ENCODE peak calls at places on chromosomes 2 and 18, in nine cellular contexts. One of them, this sample, is unnamed. For H3K27me3 and H3K36me3, the result is how much of the 10 kb centered on the place peaks cover.

GRCh38 chr2:98571796-98572195 is 36.5 kb downstream of the COA5 start:
- DNase-seq in K562: no peak
- DNase-seq in brain microvascular endothelial cell: no peak
- DNase-seq in SK-N-SH: no peak
- DNase-seq in heart right ventricle: no peak
- DNase-seq in MM.1S: no peak
- DNase-seq in ovary: no peak
- DNase-seq in heart left ventricle: no peak
- DNase-seq in CD8-positive, alpha-beta T cell: no peak
- DNase-seq in this sample: no peak

GRCh38 chr18:3748081-3748480 is 298.1 kb downstream of the TGIF1 start:
- DNase-seq in K562: no peak
- DNase-seq in MM.1S: no peak
- DNase-seq in heart right ventricle: no peak
- DNase-seq in brain microvascular endothelial cell: no peak
- DNase-seq in SK-N-SH: no peak
- DNase-seq in CD8-positive, alpha-beta T cell: no peak
- DNase-seq in ovary: no peak
- DNase-seq in heart left ventricle: no peak
- DNase-seq in this sample: no peak

GRCh38 chr2:130828461-130828860 is 8.3 kb upstream of the ARHGEF4 start:
- DNase-seq in K562: no peak
- DNase-seq in brain microvascular endothelial cell: no peak
- DNase-seq in CD8-positive, alpha-beta T cell: no peak
- DNase-seq in SK-N-SH: no peak
- DNase-seq in ovary: no peak
- DNase-seq in heart left ventricle: no peak
- DNase-seq in heart right ventricle: no peak
- DNase-seq in MM.1S: no peak
- DNase-seq in this sample: no peak

GRCh38 chr2:28047698-28048097 is 157.2 kb downstream of the BABAM2 start:
- DNase-seq in MM.1S: no peak
- DNase-seq in K562: no peak
- DNase-seq in heart left ventricle: no peak
- DNase-seq in heart right ventricle: no peak
- DNase-seq in SK-N-SH: no peak
- DNase-seq in CD8-positive, alpha-beta T cell: no peak
- DNase-seq in ovary: no peak
- DNase-seq in brain microvascular endothelial cell: peak
- DNase-seq in this sample: no peak

GRCh38 chr2:53473236-53473635 is 294.4 kb upstream of the CHAC2 start:
- DNase-seq in MM.1S: peak
- DNase-seq in SK-N-SH: no peak
- DNase-seq in ovary: no peak
- DNase-seq in K562: peak
- DNase-seq in brain microvascular endothelial cell: no peak
- DNase-seq in heart left ventricle: no peak
- DNase-seq in heart right ventricle: no peak
- DNase-seq in CD8-positive, alpha-beta T cell: no peak
- DNase-seq in this sample: peak

GRCh38 chr2:239385096-239386000 is 15.5 kb downstream of the HDAC4 start:
- DNase-seq in MM.1S: no peak
- DNase-seq in heart right ventricle: no peak
- DNase-seq in brain microvascular endothelial cell: no peak
- DNase-seq in heart left ventricle: no peak
- DNase-seq in ovary: no peak
- DNase-seq in SK-N-SH: no peak
- DNase-seq in K562: no peak
- DNase-seq in CD8-positive, alpha-beta T cell: no peak
- DNase-seq in this sample: peak

GRCh38 chr18:32427084-32427933 is 43.4 kb downstream of the GAREM1 start:
- DNase-seq in brain microvascular endothelial cell: no peak
- DNase-seq in MM.1S: no peak
- DNase-seq in K562: no peak
- DNase-seq in SK-N-SH: no peak
- DNase-seq in heart left ventricle: no peak
- DNase-seq in ovary: no peak
- DNase-seq in CD8-positive, alpha-beta T cell: no peak
- DNase-seq in heart right ventricle: no peak
- DNase-seq in this sample: no peak

GRCh38 chr18:10519999-10520935 is 5.6 kb upstream of the NAPG start:
- DNase-seq in CD8-positive, alpha-beta T cell: peak
- DNase-seq in K562: peak
- DNase-seq in brain microvascular endothelial cell: peak
- DNase-seq in ovary: peak
- DNase-seq in heart right ventricle: peak
- DNase-seq in MM.1S: peak
- DNase-seq in SK-N-SH: peak
- DNase-seq in heart left ventricle: peak
- DNase-seq in this sample: peak

GRCh38 chr2:8132371-8132831 is 549.5 kb upstream of the ID2 start:
- DNase-seq in brain microvascular endothelial cell: no peak
- DNase-seq in SK-N-SH: no peak
- DNase-seq in MM.1S: no peak
- DNase-seq in heart left ventricle: peak
- DNase-seq in ovary: no peak
- DNase-seq in heart right ventricle: peak
- DNase-seq in CD8-positive, alpha-beta T cell: no peak
- DNase-seq in K562: no peak
- DNase-seq in this sample: no peak

GRCh38 chr18:59900222-59901128 is 679 bp downstream of the PMAIP1 start:
- DNase-seq in brain microvascular endothelial cell: peak
- DNase-seq in ovary: no peak
- DNase-seq in SK-N-SH: peak
- DNase-seq in heart left ventricle: peak
- DNase-seq in MM.1S: peak
- DNase-seq in heart right ventricle: no peak
- DNase-seq in K562: peak
- DNase-seq in CD8-positive, alpha-beta T cell: peak
- DNase-seq in this sample: peak

GRCh38 chr2:33134086-33134763 is 187.5 kb downstream of the LTBP1 start:
- DNase-seq in ovary: peak
- DNase-seq in K562: peak
- DNase-seq in MM.1S: no peak
- DNase-seq in brain microvascular endothelial cell: peak
- DNase-seq in CD8-positive, alpha-beta T cell: no peak
- DNase-seq in SK-N-SH: no peak
- DNase-seq in heart right ventricle: peak
- DNase-seq in heart left ventricle: peak
- DNase-seq in this sample: no peak

DNA sequence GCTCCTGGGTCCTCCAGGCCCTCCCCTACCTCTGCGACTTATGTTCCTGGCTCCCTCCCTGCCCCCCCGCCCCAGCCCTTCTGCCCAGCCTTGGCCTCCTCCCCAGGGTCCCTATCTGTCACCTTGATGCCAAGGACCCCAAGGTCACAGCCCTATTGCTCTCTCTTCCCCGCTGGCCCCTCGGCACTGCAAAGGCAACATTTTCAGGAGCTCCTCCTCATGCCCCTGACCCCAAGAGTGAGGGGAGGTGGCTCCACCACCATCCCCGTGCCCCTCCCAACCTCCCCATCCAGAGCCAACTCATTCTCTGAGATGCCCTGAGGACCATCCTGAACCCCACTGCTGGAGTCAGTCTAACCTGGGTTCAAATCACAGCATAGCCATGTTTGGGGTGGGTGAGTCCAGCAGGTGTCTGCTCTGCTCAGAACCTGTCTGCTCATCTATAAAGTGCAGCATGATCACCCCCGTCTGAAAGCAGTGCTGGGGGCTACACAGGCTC is 11.7 kb downstream of the LIMS2 start:
- DNase-seq in K562: no peak
- DNase-seq in heart left ventricle: no peak
- DNase-seq in MM.1S: no peak
- DNase-seq in ovary: peak
- DNase-seq in heart right ventricle: no peak
- DNase-seq in SK-N-SH: no peak
- DNase-seq in brain microvascular endothelial cell: no peak
- DNase-seq in CD8-positive, alpha-beta T cell: no peak
- DNase-seq in this sample: no peak
- H3K4me3 ChIP-seq in K562: no peak
- H3K4me3 ChIP-seq in heart left ventricle: peak
- H3K4me3 ChIP-seq in MM.1S: no peak
- H3K4me3 ChIP-seq in ovary: peak
- H3K4me3 ChIP-seq in heart right ventricle: peak
- H3K4me3 ChIP-seq in SK-N-SH: no peak
- H3K4me3 ChIP-seq in brain microvascular endothelial cell: no peak
- H3K4me3 ChIP-seq in CD8-positive, alpha-beta T cell: no peak
- H3K4me3 ChIP-seq in this sample: no peak

DNA sequence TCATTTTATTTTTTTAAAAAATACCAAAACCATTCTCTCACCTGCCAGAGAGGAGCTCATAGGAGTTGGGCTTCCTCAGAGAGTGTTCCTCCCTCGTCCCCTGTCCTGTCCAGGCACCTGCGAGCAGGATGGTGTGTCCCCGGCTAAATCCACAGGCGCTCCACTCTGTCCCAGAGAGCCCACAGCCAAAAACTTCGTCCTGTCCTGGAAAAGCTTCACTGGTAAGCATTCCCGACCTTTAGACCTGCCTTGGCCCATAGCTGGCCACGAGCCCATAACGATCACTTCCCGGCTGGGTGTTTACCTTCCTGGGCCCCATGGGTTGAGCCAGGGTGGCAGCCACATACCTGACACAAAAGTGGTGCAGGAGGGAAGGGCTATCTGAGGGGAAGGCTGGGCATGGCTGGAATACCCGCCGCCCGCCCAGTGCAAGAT is at the start of gene NGEF:
- DNase-seq in CD8-positive, alpha-beta T cell: no peak
- DNase-seq in ovary: no peak
- DNase-seq in MM.1S: no peak
- DNase-seq in heart left ventricle: no peak
- DNase-seq in SK-N-SH: no peak
- DNase-seq in heart right ventricle: no peak
- DNase-seq in brain microvascular endothelial cell: no peak
- DNase-seq in K562: no peak
- DNase-seq in this sample: no peak
- H3K27me3 ChIP-seq in CD8-positive, alpha-beta T cell: under half
- H3K27me3 ChIP-seq in ovary: under half
- H3K27me3 ChIP-seq in MM.1S: under half
- H3K27me3 ChIP-seq in heart left ventricle: under half
- H3K27me3 ChIP-seq in SK-N-SH: under half
- H3K27me3 ChIP-seq in heart right ventricle: under half
- H3K27me3 ChIP-seq in brain microvascular endothelial cell: under half
- H3K27me3 ChIP-seq in K562: under half
- H3K27me3 ChIP-seq in this sample: under half

GRCh38 chr18:35334183-35334582 is 10.0 kb downstream of the ZNF24 start:
- DNase-seq in MM.1S: no peak
- DNase-seq in heart left ventricle: no peak
- DNase-seq in CD8-positive, alpha-beta T cell: no peak
- DNase-seq in ovary: no peak
- DNase-seq in K562: no peak
- DNase-seq in SK-N-SH: no peak
- DNase-seq in brain microvascular endothelial cell: no peak
- DNase-seq in heart right ventricle: no peak
- DNase-seq in this sample: no peak

GRCh38 chr18:35334821-35335220 is 9.4 kb downstream of the ZNF24 start:
- DNase-seq in heart left ventricle: no peak
- DNase-seq in MM.1S: no peak
- DNase-seq in SK-N-SH: no peak
- DNase-seq in ovary: no peak
- DNase-seq in K562: no peak
- DNase-seq in heart right ventricle: no peak
- DNase-seq in CD8-positive, alpha-beta T cell: no peak
- DNase-seq in brain microvascular endothelial cell: peak
- DNase-seq in this sample: no peak

GRCh38 chr18:35337256-35337655 is 7.0 kb downstream of the ZNF24 start:
- DNase-seq in ovary: no peak
- DNase-seq in CD8-positive, alpha-beta T cell: no peak
- DNase-seq in SK-N-SH: no peak
- DNase-seq in heart right ventricle: no peak
- DNase-seq in heart left ventricle: no peak
- DNase-seq in K562: no peak
- DNase-seq in brain microvascular endothelial cell: no peak
- DNase-seq in MM.1S: no peak
- DNase-seq in this sample: no peak

GRCh38 chr18:35331367-35332087 is 12.7 kb downstream of the ZNF24 start:
- DNase-seq in CD8-positive, alpha-beta T cell: no peak
- DNase-seq in brain microvascular endothelial cell: no peak
- DNase-seq in heart left ventricle: no peak
- DNase-seq in heart right ventricle: no peak
- DNase-seq in MM.1S: no peak
- DNase-seq in SK-N-SH: no peak
- DNase-seq in K562: no peak
- DNase-seq in ovary: no peak
- DNase-seq in this sample: peak

DNA sequence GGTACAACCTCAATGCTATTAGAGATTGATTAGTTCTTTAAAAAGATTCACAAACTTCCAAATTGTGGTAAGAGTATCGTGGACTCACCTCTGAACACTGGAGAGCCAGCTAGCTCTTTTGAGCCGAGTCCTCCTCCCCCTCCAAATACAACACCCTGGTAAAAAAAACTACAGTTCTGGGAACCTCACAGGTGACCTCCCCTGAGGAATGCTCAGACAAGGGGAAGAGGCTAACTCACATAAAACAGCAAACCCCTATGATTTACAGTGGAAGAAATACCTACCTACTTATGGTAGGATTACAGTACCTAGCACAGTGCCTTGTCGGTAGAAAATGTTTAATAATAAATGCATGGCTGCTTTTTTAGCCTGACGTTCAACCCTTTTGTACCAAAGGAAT is 8.4 kb downstream of the ZNF24 start:
- DNase-seq in SK-N-SH: no peak
- DNase-seq in K562: no peak
- DNase-seq in heart right ventricle: no peak
- DNase-seq in CD8-positive, alpha-beta T cell: no peak
- DNase-seq in heart left ventricle: no peak
- DNase-seq in brain microvascular endothelial cell: no peak
- DNase-seq in MM.1S: no peak
- DNase-seq in ovary: no peak
- DNase-seq in this sample: no peak
- H3K36me3 ChIP-seq in SK-N-SH: half or more
- H3K36me3 ChIP-seq in K562: half or more
- H3K36me3 ChIP-seq in heart right ventricle: under half
- H3K36me3 ChIP-seq in CD8-positive, alpha-beta T cell: half or more
- H3K36me3 ChIP-seq in heart left ventricle: half or more
- H3K36me3 ChIP-seq in brain microvascular endothelial cell: half or more
- H3K36me3 ChIP-seq in MM.1S: under half
- H3K36me3 ChIP-seq in ovary: under half
- H3K36me3 ChIP-seq in this sample: under half

DNA sequence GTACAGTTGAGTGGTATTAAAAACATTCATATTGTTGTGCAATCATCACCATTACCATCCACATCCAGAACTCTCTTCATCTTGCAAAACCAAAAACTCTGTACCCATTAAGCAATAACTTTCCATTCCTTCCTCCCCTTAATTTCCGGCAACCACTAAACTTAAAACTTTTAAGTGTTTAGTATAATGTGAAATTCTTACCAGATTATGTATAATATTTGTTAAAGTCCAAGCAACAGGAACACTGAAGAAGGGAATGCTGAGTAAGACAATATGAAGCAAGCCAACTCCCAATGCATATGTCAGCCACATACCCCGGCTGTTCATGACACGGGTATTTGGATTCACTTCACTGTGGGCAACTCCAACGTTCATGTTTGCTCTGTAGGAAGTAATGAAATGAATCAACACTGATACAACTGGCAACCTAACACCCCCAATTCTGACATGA is 1.9 kb downstream of the ORMDL1 start:
- DNase-seq in K562: no peak
- DNase-seq in SK-N-SH: no peak
- DNase-seq in CD8-positive, alpha-beta T cell: no peak
- DNase-seq in brain microvascular endothelial cell: no peak
- DNase-seq in ovary: no peak
- DNase-seq in heart right ventricle: no peak
- DNase-seq in heart left ventricle: no peak
- DNase-seq in MM.1S: no peak
- DNase-seq in this sample: no peak
- H3K4me3 ChIP-seq in K562: peak
- H3K4me3 ChIP-seq in SK-N-SH: peak
- H3K4me3 ChIP-seq in CD8-positive, alpha-beta T cell: no peak
- H3K4me3 ChIP-seq in brain microvascular endothelial cell: peak
- H3K4me3 ChIP-seq in ovary: no peak
- H3K4me3 ChIP-seq in heart right ventricle: peak
- H3K4me3 ChIP-seq in heart left ventricle: no peak
- H3K4me3 ChIP-seq in MM.1S: peak
- H3K4me3 ChIP-seq in this sample: no peak

This sample was measured in H7.